ENCODE peak calls at places on chromosomes 1 and 21, in eight cellular contexts. F is A549, R is foreskin keratinocyte, I is PC-3, E is neuronal stem cell, A is heart left ventricle, H is left ventricle myocardium inferior, C is ascending aorta. Z is an unnamed sample. For H3K4me1, the result is how much of the 10 kb centered on the place peaks cover.

GRCh38 chr1:93437976-93438605 is 9.8 kb upstream of the FNBP1L start:
- DNase-seq in F (peak), R (no peak), I (peak), E (peak), A (no peak), H (no peak), C (no peak), Z (peak)

GRCh38 chr1:59315529-59316433 is 18.9 kb downstream of the FGGY start:
- DNase-seq in F (no peak), R (no peak), I (no peak), E (no peak), A (no peak), H (no peak), C (no peak), Z (no peak)

GRCh38 chr1:177948336-177948972 is 21.4 kb downstream of the SEC16B start:
- DNase-seq in F (peak), R (peak), I (peak), E (peak), A (no peak), H (peak), C (no peak), Z (peak)

GRCh38 chr1:201827321-201828281 is 1.4 kb upstream of the IPO9 start:
- DNase-seq in F (no peak), R (no peak), I (no peak), E (no peak), A (no peak), H (no peak), C (no peak), Z (peak)

GRCh38 chr21:15164678-15165303 is 100.0 kb upstream of the NRIP1 start:
- DNase-seq in F (no peak), R (peak), I (peak), E (no peak), A (no peak), H (no peak), C (no peak), Z (peak)

GRCh38 chr21:39451332-39452206 is at the start of gene SH3BGR:
- DNase-seq in F (no peak), R (no peak), I (peak), E (no peak), A (peak), H (peak), C (peak), Z (peak)

GRCh38 chr1:228810385-228810784 is 75.1 kb downstream of the RHOU start:
- DNase-seq in F (no peak), R (no peak), I (no peak), E (no peak), A (no peak), H (no peak), C (no peak), Z (no peak)

GRCh38 chr1:100643430-100644196 is 75.9 kb upstream of the VCAM1 start:
- DNase-seq in F (no peak), R (no peak), I (no peak), E (no peak), A (no peak), H (no peak), C (no peak), Z (no peak)

GRCh38 chr1:109792056-109792831 is 28.5 kb upstream of the EPS8L3 start:
- DNase-seq in F (peak), R (no peak), I (peak), E (peak), A (peak), H (peak), C (peak), Z (peak)

GRCh38 chr1:173016409-173016808 is 34.3 kb downstream of the TNFSF18 start:
- DNase-seq in F (no peak), R (no peak), I (no peak), E (no peak), A (no peak), H (no peak), C (no peak), Z (no peak)

GRCh38 chr1:21585037-21585436 is 75.8 kb downstream of the ALPL start:
- DNase-seq in F (no peak), R (no peak), I (no peak), E (no peak), A (no peak), H (no peak), C (no peak), Z (no peak)

GRCh38 chr1:193537266-193538003 is 351.0 kb upstream of the B3GALT2 start:
- DNase-seq in F (no peak), R (peak), I (no peak), E (no peak), A (no peak), H (no peak), C (no peak), Z (no peak)

GRCh38 chr1:218394416-218394815 is 49.3 kb downstream of the TGFB2 start:
- DNase-seq in F (no peak), R (no peak), I (no peak), E (no peak), A (no peak), H (no peak), C (no peak), Z (no peak)

GRCh38 chr1:147076442-147076841 is 95.8 kb downstream of the PRKAB2 start:
- DNase-seq in F (no peak), R (no peak), I (peak), E (no peak), A (no peak), H (no peak), C (no peak), Z (no peak)

GRCh38 chr1:159408862-159409400 is 23.1 kb upstream of the OR10J4 start:
- DNase-seq in F (no peak), R (no peak), I (no peak), E (no peak), A (no peak), H (no peak), C (no peak), Z (no peak)

GRCh38 chr1:167592475-167592874 is 37.6 kb upstream of the RCSD1 start:
- DNase-seq in F (no peak), R (no peak), I (no peak), E (no peak), A (no peak), H (no peak), C (no peak), Z (no peak)

GRCh38 chr1:29793101-29793546 is 556.8 kb downstream of the PTPRU start:
- DNase-seq in F (peak), R (no peak), I (peak), E (peak), A (peak), H (peak), C (peak), Z (peak)

GRCh38 chr1:212106286-212106792 is 70.8 kb downstream of the DTL start:
- DNase-seq in F (no peak), R (no peak), I (no peak), E (no peak), A (no peak), H (no peak), C (no peak), Z (no peak)

GRCh38 chr1:7292033-7292681 is 478.9 kb upstream of the VAMP3 start:
- DNase-seq in F (no peak), R (no peak), I (no peak), E (no peak), A (no peak), H (no peak), C (no peak), Z (no peak)

GRCh38 chr1:6026095-6026809 is 19.4 kb upstream of the KCNAB2 start:
- DNase-seq in F (peak), R (peak), I (no peak), E (no peak), A (peak), H (peak), C (peak), Z (peak)

GRCh38 chr1:244062136-244062535 is 11.1 kb downstream of the ZBTB18 start:
- DNase-seq in F (no peak), R (no peak), I (no peak), E (no peak), A (no peak), H (no peak), C (no peak), Z (no peak)

GRCh38 chr1:99069146-99069545 is 64.5 kb upstream of the PLPPR5 start:
- DNase-seq in F (no peak), R (no peak), I (no peak), E (no peak), A (no peak), H (no peak), C (no peak), Z (no peak)

GRCh38 chr1:10796029-10796944 is at the start of gene CASZ1:
- DNase-seq in F (peak), R (peak), I (peak), E (peak), A (peak), H (peak), C (no peak), Z (peak)

GRCh38 chr1:242398351-242398750 is 126.1 kb downstream of the PLD5 start:
- DNase-seq in F (no peak), R (no peak), I (no peak), E (no peak), A (no peak), H (no peak), C (no peak), Z (no peak)

GRCh38 chr21:34565238-34565637 is 49.7 kb downstream of the RCAN1 start:
- DNase-seq in F (no peak), R (no peak), I (no peak), E (no peak), A (peak), H (no peak), C (no peak), Z (no peak)

GRCh38 chr21:42122398-42122797 is 51.3 kb downstream of the UMODL1 start:
- DNase-seq in F (no peak), R (no peak), I (no peak), E (no peak), A (no peak), H (no peak), C (no peak), Z (no peak)

GRCh38 chr1:185719021-185719420 is 15.2 kb upstream of the HMCN1 start:
- DNase-seq in F (no peak), R (peak), I (peak), E (no peak), A (peak), H (no peak), C (no peak), Z (peak)

DNA sequence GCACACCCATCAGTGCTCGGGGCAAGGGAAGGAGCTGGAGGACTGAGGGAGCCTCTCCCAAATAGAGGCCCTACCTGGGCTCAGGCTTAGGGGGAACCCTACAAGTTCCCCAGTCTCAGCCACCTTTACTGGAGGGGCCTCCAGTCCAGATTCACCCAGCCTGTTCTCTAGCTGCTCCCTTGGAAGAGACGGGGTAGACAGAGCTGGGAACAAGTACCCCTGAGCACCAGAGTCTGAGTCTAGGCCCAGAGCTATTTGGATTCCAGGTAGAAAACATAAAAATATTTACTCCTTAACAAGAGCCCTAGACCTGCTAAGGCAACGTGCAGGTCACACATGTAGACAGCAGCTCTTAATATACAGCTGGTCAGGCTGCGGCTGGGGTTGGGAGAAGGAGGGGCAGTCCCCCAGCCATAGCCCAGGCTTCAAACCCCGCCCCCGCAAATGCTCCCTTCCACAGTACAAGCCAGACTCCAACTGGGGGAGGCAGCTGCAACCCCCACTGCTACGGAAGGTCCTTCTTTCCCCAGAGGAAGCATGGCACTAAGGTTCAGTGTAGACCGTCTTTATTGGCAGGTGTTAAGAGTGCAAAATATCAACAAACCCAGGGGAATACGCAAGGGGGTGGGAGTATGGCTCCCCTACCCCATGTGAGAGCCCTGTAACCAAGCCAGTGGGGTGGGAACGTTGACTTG is 8.0 kb downstream of the TENT5B start:
- DNase-seq in F (no peak), R (no peak), I (no peak), E (no peak), A (peak), H (no peak), C (no peak), Z (peak)
- H3K27ac ChIP-seq in F (peak), R (no peak), I (no peak), E (peak), A (peak), H (peak), C (peak), Z (peak)

DNA sequence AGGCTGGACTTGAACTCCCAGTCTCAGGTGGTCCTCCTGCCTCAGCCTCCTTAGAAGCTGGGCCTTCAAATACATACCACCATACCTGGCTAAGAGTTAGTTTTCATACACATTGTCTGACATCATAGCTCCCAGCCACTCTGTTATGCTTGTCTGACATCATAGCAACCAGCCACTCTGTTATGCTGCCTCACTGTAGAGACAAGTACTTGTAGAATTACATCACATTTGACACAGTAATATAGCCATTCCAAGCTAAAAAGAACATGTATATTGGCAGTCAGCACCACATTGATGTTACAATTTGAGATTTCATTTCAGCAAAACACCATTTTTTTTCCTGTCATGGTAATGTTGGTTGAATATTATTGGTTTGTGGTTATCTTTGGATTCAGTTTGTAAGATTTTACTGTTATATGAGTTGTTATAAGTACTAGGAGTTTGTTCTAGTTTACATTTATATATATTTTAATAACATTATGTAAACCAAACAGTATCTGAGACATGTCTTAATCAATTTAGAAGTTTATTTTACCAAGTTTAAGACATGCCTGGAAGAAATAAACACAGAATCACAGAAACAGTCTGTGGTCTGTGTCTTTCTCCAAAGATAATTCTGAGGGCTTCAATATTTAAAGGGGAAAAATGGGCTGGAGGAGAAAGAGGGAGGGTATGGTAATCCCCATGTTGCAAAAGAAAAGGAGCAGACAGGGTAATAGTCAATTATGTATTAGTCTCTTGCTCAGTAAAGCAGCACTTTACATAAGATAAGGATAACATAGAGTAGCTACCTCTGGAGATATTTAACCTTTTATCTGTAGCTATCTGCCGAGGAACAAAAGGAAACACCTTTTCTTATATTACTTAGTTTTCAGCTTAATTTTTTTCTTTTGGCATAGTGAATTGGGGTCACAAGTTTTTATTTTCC is 43.0 kb downstream of the XPR1 start:
- DNase-seq in F (no peak), R (no peak), I (no peak), E (no peak), A (no peak), H (no peak), C (no peak), Z (peak)
- H3K4me1 ChIP-seq in F (under half), R (under half), I (under half), E (under half), A (under half), H (under half), C (under half), Z (under half)

GRCh38 chr1:154115180-154115579 is 39.7 kb downstream of the NUP210L start:
- DNase-seq in F (no peak), R (no peak), I (no peak), E (no peak), A (no peak), H (no peak), C (no peak), Z (peak)
- H3K27ac ChIP-seq in F (no peak), R (no peak), I (no peak), E (no peak), A (no peak), H (no peak), C (no peak), Z (no peak)

GRCh38 chr1:47785118-47785517 is 212.1 kb downstream of the TRABD2B start:
- DNase-seq in F (no peak), R (no peak), I (no peak), E (no peak), A (no peak), H (no peak), C (no peak), Z (no peak)

GRCh38 chr1:47785561-47786271 is 211.5 kb downstream of the TRABD2B start:
- DNase-seq in F (peak), R (no peak), I (peak), E (peak), A (peak), H (no peak), C (no peak), Z (peak)

GRCh38 chr1:47787560-47787959 is 209.6 kb downstream of the TRABD2B start:
- DNase-seq in F (no peak), R (no peak), I (no peak), E (no peak), A (no peak), H (no peak), C (no peak), Z (no peak)

GRCh38 chr1:47784294-47784650 is 212.9 kb downstream of the TRABD2B start:
- DNase-seq in F (no peak), R (no peak), I (no peak), E (no peak), A (no peak), H (no peak), C (no peak), Z (no peak)

GRCh38 chr1:47786301-47786700 is 210.9 kb downstream of the TRABD2B start:
- DNase-seq in F (no peak), R (no peak), I (no peak), E (no peak), A (no peak), H (no peak), C (no peak), Z (no peak)
- H3K4me1 ChIP-seq in F (under half), R (under half), I (under half), E (under half), A (under half), H (half or more), C (under half), Z (under half)

GRCh38 chr1:32221581-32221979 is 573 bp downstream of the TMEM234 start:
- DNase-seq in F (no peak), R (no peak), I (no peak), E (no peak), A (no peak), H (no peak), C (no peak), Z (no peak)

GRCh38 chr1:32219022-32219421 is 3.1 kb downstream of the TMEM234 start:
- DNase-seq in F (no peak), R (no peak), I (no peak), E (no peak), A (no peak), H (no peak), C (no peak), Z (no peak)

GRCh38 chr1:32220746-32221580 is 1.2 kb downstream of the TMEM234 start:
- DNase-seq in F (no peak), R (no peak), I (no peak), E (no peak), A (no peak), H (no peak), C (no peak), Z (no peak)

DNA sequence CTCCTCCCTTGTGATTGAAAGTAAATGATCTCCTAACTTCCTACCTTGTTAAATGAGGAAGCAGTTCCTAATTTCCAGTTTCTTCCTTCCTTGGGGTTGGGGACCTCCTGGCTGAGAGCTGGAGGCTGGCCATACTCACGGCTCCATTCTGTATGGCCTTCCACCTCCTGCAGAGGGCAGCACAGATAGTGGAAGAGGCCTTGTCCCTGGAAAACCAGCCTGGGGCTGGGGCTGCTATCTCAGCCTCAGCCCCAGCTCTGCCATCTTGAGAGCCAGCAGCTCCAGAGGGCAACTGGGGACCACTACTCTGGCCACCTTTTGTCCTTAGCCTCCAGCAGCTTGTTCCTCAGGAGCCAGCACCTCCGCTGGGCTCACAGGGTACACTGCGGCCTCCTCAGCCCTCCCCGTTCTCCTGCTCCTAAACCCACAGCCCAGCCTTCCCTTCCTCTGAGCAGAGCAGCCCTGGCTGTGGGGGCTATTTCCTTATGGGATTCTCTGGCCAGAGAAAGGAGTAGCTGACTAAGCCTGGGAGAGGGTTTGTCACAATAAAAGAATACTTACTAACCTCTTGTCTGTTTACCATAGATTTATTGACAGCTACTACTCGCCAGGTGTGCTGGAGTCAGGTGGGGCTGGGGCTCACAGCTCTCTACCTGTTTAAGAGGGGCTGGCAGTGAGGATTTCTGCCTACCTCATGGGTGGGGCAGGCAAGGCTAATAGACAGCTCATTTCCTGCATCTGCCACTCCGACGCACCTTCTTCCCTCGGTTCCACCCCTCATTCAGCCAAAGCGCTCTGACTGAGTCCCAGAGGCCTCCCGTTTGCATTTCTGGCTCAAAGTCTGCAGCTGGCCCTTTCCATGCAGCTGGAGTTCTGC is 6.3 kb downstream of the TMEM234 start:
- DNase-seq in F (peak), R (peak), I (peak), E (no peak), A (peak), H (peak), C (no peak), Z (peak)
- H3K27ac ChIP-seq in F (no peak), R (peak), I (peak), E (no peak), A (no peak), H (no peak), C (no peak), Z (no peak)

GRCh38 chr1:24961334-24961733 is 31.3 kb upstream of the RUNX3 start:
- DNase-seq in F (no peak), R (no peak), I (no peak), E (no peak), A (no peak), H (no peak), C (no peak), Z (no peak)

GRCh38 chr1:24958766-24959622 is 28.9 kb upstream of the RUNX3 start:
- DNase-seq in F (no peak), R (no peak), I (no peak), E (no peak), A (peak), H (no peak), C (no peak), Z (no peak)

GRCh38 chr1:24957808-24958752 is 28.0 kb upstream of the RUNX3 start:
- DNase-seq in F (no peak), R (no peak), I (no peak), E (no peak), A (peak), H (no peak), C (no peak), Z (no peak)

GRCh38 chr1:24960071-24960801 is 30.2 kb upstream of the RUNX3 start:
- DNase-seq in F (no peak), R (no peak), I (no peak), E (no peak), A (peak), H (no peak), C (no peak), Z (no peak)

DNA sequence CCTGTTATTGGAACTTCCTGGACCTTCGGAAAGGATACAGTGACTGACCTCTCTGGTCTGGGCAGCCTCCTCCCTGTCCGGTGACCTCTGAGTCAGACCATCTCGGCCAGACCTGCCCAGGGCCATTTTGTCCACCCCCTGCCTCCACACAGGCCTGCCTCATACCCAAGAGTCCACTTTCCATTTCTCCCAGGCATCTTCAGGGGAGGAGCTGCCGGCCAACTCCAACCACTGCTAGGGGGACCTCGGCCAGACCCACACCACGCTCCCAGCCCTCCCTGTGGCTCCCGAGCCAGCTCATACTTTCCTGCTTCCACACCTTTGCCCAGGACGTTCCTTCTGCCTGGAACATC is 29.5 kb upstream of the RUNX3 start:
- DNase-seq in F (no peak), R (no peak), I (no peak), E (no peak), A (no peak), H (no peak), C (no peak), Z (no peak)
- H3K4me1 ChIP-seq in F (under half), R (under half), I (under half), E (under half), A (under half), H (under half), C (under half), Z (under half)

Z was measured in cardiac muscle cell.